ENCODE peak calls at places on chromosome 18, in eight cellular contexts. One of them, this sample, is unnamed.

GRCh38 chr18:10950080-10950875 is 199.1 kb downstream of the PIEZO2 start:
- DNase-seq in Peyer's patch: no peak
- DNase-seq in endothelial cell: no peak
- DNase-seq in NAMALWA: peak
- DNase-seq in stimulated activated CD4-positive, alpha-beta T cell treated with anti-CD3 and anti-CD28 coated beads, Interleukin-12 subunit alpha, Interleukin-12 subunit beta, amount 100 ng/mL, for 4 hours: no peak
- DNase-seq in activated CD8-positive, alpha-beta memory T cell treated with anti-CD3 and anti-CD28 coated beads for 1 hour: no peak
- DNase-seq in activated CD4-positive, CD25-positive, alpha-beta regulatory T cell: no peak
- DNase-seq in C1 segment of cervical spinal cord: no peak
- DNase-seq in this sample: no peak

GRCh38 chr18:75198046-75198445 is 10.9 kb downstream of the PTGR3 start:
- DNase-seq in Peyer's patch: no peak
- DNase-seq in endothelial cell: no peak
- DNase-seq in NAMALWA: no peak
- DNase-seq in stimulated activated CD4-positive, alpha-beta T cell treated with anti-CD3 and anti-CD28 coated beads, Interleukin-12 subunit alpha, Interleukin-12 subunit beta, amount 100 ng/mL, for 4 hours: no peak
- DNase-seq in activated CD8-positive, alpha-beta memory T cell treated with anti-CD3 and anti-CD28 coated beads for 1 hour: no peak
- DNase-seq in activated CD4-positive, CD25-positive, alpha-beta regulatory T cell: no peak
- DNase-seq in C1 segment of cervical spinal cord: no peak
- DNase-seq in this sample: no peak

GRCh38 chr18:31741096-31741735 is 19.5 kb downstream of the SLC25A52 start:
- DNase-seq in Peyer's patch: peak
- DNase-seq in endothelial cell: peak
- DNase-seq in NAMALWA: peak
- DNase-seq in stimulated activated CD4-positive, alpha-beta T cell treated with anti-CD3 and anti-CD28 coated beads, Interleukin-12 subunit alpha, Interleukin-12 subunit beta, amount 100 ng/mL, for 4 hours: peak
- DNase-seq in activated CD8-positive, alpha-beta memory T cell treated with anti-CD3 and anti-CD28 coated beads for 1 hour: peak
- DNase-seq in activated CD4-positive, CD25-positive, alpha-beta regulatory T cell: peak
- DNase-seq in C1 segment of cervical spinal cord: no peak
- DNase-seq in this sample: no peak

GRCh38 chr18:23671564-23671963 is 8.9 kb upstream of the ANKRD29 start:
- DNase-seq in Peyer's patch: no peak
- DNase-seq in endothelial cell: no peak
- DNase-seq in NAMALWA: no peak
- DNase-seq in stimulated activated CD4-positive, alpha-beta T cell treated with anti-CD3 and anti-CD28 coated beads, Interleukin-12 subunit alpha, Interleukin-12 subunit beta, amount 100 ng/mL, for 4 hours: no peak
- DNase-seq in activated CD8-positive, alpha-beta memory T cell treated with anti-CD3 and anti-CD28 coated beads for 1 hour: no peak
- DNase-seq in activated CD4-positive, CD25-positive, alpha-beta regulatory T cell: no peak
- DNase-seq in C1 segment of cervical spinal cord: no peak
- DNase-seq in this sample: peak

GRCh38 chr18:47036298-47036874 is 965 bp upstream of the ELOA2 start:
- DNase-seq in Peyer's patch: no peak
- DNase-seq in endothelial cell: peak
- DNase-seq in NAMALWA: peak
- DNase-seq in stimulated activated CD4-positive, alpha-beta T cell treated with anti-CD3 and anti-CD28 coated beads, Interleukin-12 subunit alpha, Interleukin-12 subunit beta, amount 100 ng/mL, for 4 hours: no peak
- DNase-seq in activated CD8-positive, alpha-beta memory T cell treated with anti-CD3 and anti-CD28 coated beads for 1 hour: no peak
- DNase-seq in activated CD4-positive, CD25-positive, alpha-beta regulatory T cell: no peak
- DNase-seq in C1 segment of cervical spinal cord: no peak
- DNase-seq in this sample: no peak

GRCh38 chr18:6207119-6207518 is 207.6 kb downstream of the L3MBTL4 start:
- DNase-seq in Peyer's patch: no peak
- DNase-seq in endothelial cell: no peak
- DNase-seq in NAMALWA: no peak
- DNase-seq in stimulated activated CD4-positive, alpha-beta T cell treated with anti-CD3 and anti-CD28 coated beads, Interleukin-12 subunit alpha, Interleukin-12 subunit beta, amount 100 ng/mL, for 4 hours: no peak
- DNase-seq in activated CD8-positive, alpha-beta memory T cell treated with anti-CD3 and anti-CD28 coated beads for 1 hour: no peak
- DNase-seq in activated CD4-positive, CD25-positive, alpha-beta regulatory T cell: no peak
- DNase-seq in C1 segment of cervical spinal cord: no peak
- DNase-seq in this sample: no peak

GRCh38 chr18:30358545-30358944 is 684.0 kb downstream of the DSC3 start:
- DNase-seq in Peyer's patch: no peak
- DNase-seq in endothelial cell: no peak
- DNase-seq in NAMALWA: no peak
- DNase-seq in stimulated activated CD4-positive, alpha-beta T cell treated with anti-CD3 and anti-CD28 coated beads, Interleukin-12 subunit alpha, Interleukin-12 subunit beta, amount 100 ng/mL, for 4 hours: no peak
- DNase-seq in activated CD8-positive, alpha-beta memory T cell treated with anti-CD3 and anti-CD28 coated beads for 1 hour: no peak
- DNase-seq in activated CD4-positive, CD25-positive, alpha-beta regulatory T cell: no peak
- DNase-seq in C1 segment of cervical spinal cord: no peak
- DNase-seq in this sample: no peak

GRCh38 chr18:27825735-27826477 is 351.0 kb downstream of the CDH2 start:
- DNase-seq in Peyer's patch: no peak
- DNase-seq in endothelial cell: no peak
- DNase-seq in NAMALWA: no peak
- DNase-seq in stimulated activated CD4-positive, alpha-beta T cell treated with anti-CD3 and anti-CD28 coated beads, Interleukin-12 subunit alpha, Interleukin-12 subunit beta, amount 100 ng/mL, for 4 hours: no peak
- DNase-seq in activated CD8-positive, alpha-beta memory T cell treated with anti-CD3 and anti-CD28 coated beads for 1 hour: no peak
- DNase-seq in activated CD4-positive, CD25-positive, alpha-beta regulatory T cell: no peak
- DNase-seq in C1 segment of cervical spinal cord: no peak
- DNase-seq in this sample: no peak

GRCh38 chr18:62365420-62365819 is 40.3 kb downstream of the TNFRSF11A start:
- DNase-seq in Peyer's patch: no peak
- DNase-seq in endothelial cell: no peak
- DNase-seq in NAMALWA: no peak
- DNase-seq in stimulated activated CD4-positive, alpha-beta T cell treated with anti-CD3 and anti-CD28 coated beads, Interleukin-12 subunit alpha, Interleukin-12 subunit beta, amount 100 ng/mL, for 4 hours: no peak
- DNase-seq in activated CD8-positive, alpha-beta memory T cell treated with anti-CD3 and anti-CD28 coated beads for 1 hour: no peak
- DNase-seq in activated CD4-positive, CD25-positive, alpha-beta regulatory T cell: no peak
- DNase-seq in C1 segment of cervical spinal cord: no peak
- DNase-seq in this sample: no peak

GRCh38 chr18:75104483-75104882 is 104.5 kb downstream of the PTGR3 start:
- DNase-seq in Peyer's patch: peak
- DNase-seq in endothelial cell: no peak
- DNase-seq in NAMALWA: no peak
- DNase-seq in stimulated activated CD4-positive, alpha-beta T cell treated with anti-CD3 and anti-CD28 coated beads, Interleukin-12 subunit alpha, Interleukin-12 subunit beta, amount 100 ng/mL, for 4 hours: no peak
- DNase-seq in activated CD8-positive, alpha-beta memory T cell treated with anti-CD3 and anti-CD28 coated beads for 1 hour: no peak
- DNase-seq in activated CD4-positive, CD25-positive, alpha-beta regulatory T cell: no peak
- DNase-seq in C1 segment of cervical spinal cord: no peak
- DNase-seq in this sample: no peak

GRCh38 chr18:76686737-76687231 is 135.6 kb upstream of the ZNF236 start:
- DNase-seq in Peyer's patch: peak
- DNase-seq in endothelial cell: peak
- DNase-seq in NAMALWA: peak
- DNase-seq in stimulated activated CD4-positive, alpha-beta T cell treated with anti-CD3 and anti-CD28 coated beads, Interleukin-12 subunit alpha, Interleukin-12 subunit beta, amount 100 ng/mL, for 4 hours: no peak
- DNase-seq in activated CD8-positive, alpha-beta memory T cell treated with anti-CD3 and anti-CD28 coated beads for 1 hour: no peak
- DNase-seq in activated CD4-positive, CD25-positive, alpha-beta regulatory T cell: no peak
- DNase-seq in C1 segment of cervical spinal cord: no peak
- DNase-seq in this sample: no peak

GRCh38 chr18:54254265-54254758 is 15.0 kb upstream of the POLI start:
- DNase-seq in Peyer's patch: no peak
- DNase-seq in endothelial cell: no peak
- DNase-seq in NAMALWA: no peak
- DNase-seq in stimulated activated CD4-positive, alpha-beta T cell treated with anti-CD3 and anti-CD28 coated beads, Interleukin-12 subunit alpha, Interleukin-12 subunit beta, amount 100 ng/mL, for 4 hours: no peak
- DNase-seq in activated CD8-positive, alpha-beta memory T cell treated with anti-CD3 and anti-CD28 coated beads for 1 hour: no peak
- DNase-seq in activated CD4-positive, CD25-positive, alpha-beta regulatory T cell: no peak
- DNase-seq in C1 segment of cervical spinal cord: no peak
- DNase-seq in this sample: no peak

GRCh38 chr18:6719914-6720692 is 9.4 kb upstream of the ARHGAP28 start:
- DNase-seq in Peyer's patch: no peak
- DNase-seq in endothelial cell: no peak
- DNase-seq in NAMALWA: no peak
- DNase-seq in stimulated activated CD4-positive, alpha-beta T cell treated with anti-CD3 and anti-CD28 coated beads, Interleukin-12 subunit alpha, Interleukin-12 subunit beta, amount 100 ng/mL, for 4 hours: no peak
- DNase-seq in activated CD8-positive, alpha-beta memory T cell treated with anti-CD3 and anti-CD28 coated beads for 1 hour: no peak
- DNase-seq in activated CD4-positive, CD25-positive, alpha-beta regulatory T cell: no peak
- DNase-seq in C1 segment of cervical spinal cord: no peak
- DNase-seq in this sample: no peak

GRCh38 chr18:35239314-35239713 is 1.5 kb upstream of the ZNF397 start:
- DNase-seq in Peyer's patch: no peak
- DNase-seq in endothelial cell: no peak
- DNase-seq in NAMALWA: no peak
- DNase-seq in stimulated activated CD4-positive, alpha-beta T cell treated with anti-CD3 and anti-CD28 coated beads, Interleukin-12 subunit alpha, Interleukin-12 subunit beta, amount 100 ng/mL, for 4 hours: no peak
- DNase-seq in activated CD8-positive, alpha-beta memory T cell treated with anti-CD3 and anti-CD28 coated beads for 1 hour: no peak
- DNase-seq in activated CD4-positive, CD25-positive, alpha-beta regulatory T cell: no peak
- DNase-seq in C1 segment of cervical spinal cord: no peak
- DNase-seq in this sample: no peak

GRCh38 chr18:31093294-31093693 is 8.9 kb downstream of the DSC2 start:
- DNase-seq in Peyer's patch: no peak
- DNase-seq in endothelial cell: no peak
- DNase-seq in NAMALWA: no peak
- DNase-seq in stimulated activated CD4-positive, alpha-beta T cell treated with anti-CD3 and anti-CD28 coated beads, Interleukin-12 subunit alpha, Interleukin-12 subunit beta, amount 100 ng/mL, for 4 hours: no peak
- DNase-seq in activated CD8-positive, alpha-beta memory T cell treated with anti-CD3 and anti-CD28 coated beads for 1 hour: no peak
- DNase-seq in activated CD4-positive, CD25-positive, alpha-beta regulatory T cell: no peak
- DNase-seq in C1 segment of cervical spinal cord: no peak
- DNase-seq in this sample: no peak

GRCh38 chr18:48575658-48576453 is 37.0 kb downstream of the CTIF start:
- DNase-seq in Peyer's patch: no peak
- DNase-seq in endothelial cell: no peak
- DNase-seq in NAMALWA: no peak
- DNase-seq in stimulated activated CD4-positive, alpha-beta T cell treated with anti-CD3 and anti-CD28 coated beads, Interleukin-12 subunit alpha, Interleukin-12 subunit beta, amount 100 ng/mL, for 4 hours: no peak
- DNase-seq in activated CD8-positive, alpha-beta memory T cell treated with anti-CD3 and anti-CD28 coated beads for 1 hour: no peak
- DNase-seq in activated CD4-positive, CD25-positive, alpha-beta regulatory T cell: no peak
- DNase-seq in C1 segment of cervical spinal cord: peak
- DNase-seq in this sample: peak

GRCh38 chr18:8946046-8946838 is 156.3 kb upstream of the NDUFV2 start:
- DNase-seq in Peyer's patch: no peak
- DNase-seq in endothelial cell: no peak
- DNase-seq in NAMALWA: no peak
- DNase-seq in stimulated activated CD4-positive, alpha-beta T cell treated with anti-CD3 and anti-CD28 coated beads, Interleukin-12 subunit alpha, Interleukin-12 subunit beta, amount 100 ng/mL, for 4 hours: no peak
- DNase-seq in activated CD8-positive, alpha-beta memory T cell treated with anti-CD3 and anti-CD28 coated beads for 1 hour: no peak
- DNase-seq in activated CD4-positive, CD25-positive, alpha-beta regulatory T cell: no peak
- DNase-seq in C1 segment of cervical spinal cord: no peak
- DNase-seq in this sample: no peak

GRCh38 chr18:29063346-29063745 is 886.4 kb upstream of the CDH2 start:
- DNase-seq in Peyer's patch: no peak
- DNase-seq in endothelial cell: no peak
- DNase-seq in NAMALWA: no peak
- DNase-seq in stimulated activated CD4-positive, alpha-beta T cell treated with anti-CD3 and anti-CD28 coated beads, Interleukin-12 subunit alpha, Interleukin-12 subunit beta, amount 100 ng/mL, for 4 hours: no peak
- DNase-seq in activated CD8-positive, alpha-beta memory T cell treated with anti-CD3 and anti-CD28 coated beads for 1 hour: no peak
- DNase-seq in activated CD4-positive, CD25-positive, alpha-beta regulatory T cell: no peak
- DNase-seq in C1 segment of cervical spinal cord: no peak
- DNase-seq in this sample: no peak

GRCh38 chr18:63206433-63207153 is 113.0 kb downstream of the BCL2 start:
- DNase-seq in Peyer's patch: no peak
- DNase-seq in endothelial cell: no peak
- DNase-seq in NAMALWA: peak
- DNase-seq in stimulated activated CD4-positive, alpha-beta T cell treated with anti-CD3 and anti-CD28 coated beads, Interleukin-12 subunit alpha, Interleukin-12 subunit beta, amount 100 ng/mL, for 4 hours: no peak
- DNase-seq in activated CD8-positive, alpha-beta memory T cell treated with anti-CD3 and anti-CD28 coated beads for 1 hour: no peak
- DNase-seq in activated CD4-positive, CD25-positive, alpha-beta regulatory T cell: no peak
- DNase-seq in C1 segment of cervical spinal cord: no peak
- DNase-seq in this sample: no peak

GRCh38 chr18:43277164-43277600 is at the start of gene SYT4:
- DNase-seq in Peyer's patch: no peak
- DNase-seq in endothelial cell: peak
- DNase-seq in NAMALWA: no peak
- DNase-seq in stimulated activated CD4-positive, alpha-beta T cell treated with anti-CD3 and anti-CD28 coated beads, Interleukin-12 subunit alpha, Interleukin-12 subunit beta, amount 100 ng/mL, for 4 hours: no peak
- DNase-seq in activated CD8-positive, alpha-beta memory T cell treated with anti-CD3 and anti-CD28 coated beads for 1 hour: no peak
- DNase-seq in activated CD4-positive, CD25-positive, alpha-beta regulatory T cell: no peak
- DNase-seq in C1 segment of cervical spinal cord: peak
- DNase-seq in this sample: no peak

GRCh38 chr18:65091737-65092329 is 659.0 kb upstream of the CDH7 start:
- DNase-seq in Peyer's patch: no peak
- DNase-seq in endothelial cell: peak
- DNase-seq in NAMALWA: peak
- DNase-seq in stimulated activated CD4-positive, alpha-beta T cell treated with anti-CD3 and anti-CD28 coated beads, Interleukin-12 subunit alpha, Interleukin-12 subunit beta, amount 100 ng/mL, for 4 hours: no peak
- DNase-seq in activated CD8-positive, alpha-beta memory T cell treated with anti-CD3 and anti-CD28 coated beads for 1 hour: no peak
- DNase-seq in activated CD4-positive, CD25-positive, alpha-beta regulatory T cell: no peak
- DNase-seq in C1 segment of cervical spinal cord: no peak
- DNase-seq in this sample: no peak

GRCh38 chr18:76446746-76447267 is 48.2 kb downstream of the ZNF516 start:
- DNase-seq in Peyer's patch: peak
- DNase-seq in endothelial cell: no peak
- DNase-seq in NAMALWA: no peak
- DNase-seq in stimulated activated CD4-positive, alpha-beta T cell treated with anti-CD3 and anti-CD28 coated beads, Interleukin-12 subunit alpha, Interleukin-12 subunit beta, amount 100 ng/mL, for 4 hours: no peak
- DNase-seq in activated CD8-positive, alpha-beta memory T cell treated with anti-CD3 and anti-CD28 coated beads for 1 hour: no peak
- DNase-seq in activated CD4-positive, CD25-positive, alpha-beta regulatory T cell: no peak
- DNase-seq in C1 segment of cervical spinal cord: no peak
- DNase-seq in this sample: no peak

GRCh38 chr18:62324917-62325805 is at the start of gene TNFRSF11A:
- DNase-seq in Peyer's patch: peak
- DNase-seq in endothelial cell: peak
- DNase-seq in NAMALWA: no peak
- DNase-seq in stimulated activated CD4-positive, alpha-beta T cell treated with anti-CD3 and anti-CD28 coated beads, Interleukin-12 subunit alpha, Interleukin-12 subunit beta, amount 100 ng/mL, for 4 hours: peak
- DNase-seq in activated CD8-positive, alpha-beta memory T cell treated with anti-CD3 and anti-CD28 coated beads for 1 hour: peak
- DNase-seq in activated CD4-positive, CD25-positive, alpha-beta regulatory T cell: peak
- DNase-seq in C1 segment of cervical spinal cord: no peak
- DNase-seq in this sample: peak

GRCh38 chr18:45164551-45164950 is 450.7 kb upstream of the SLC14A2 start:
- DNase-seq in Peyer's patch: no peak
- DNase-seq in endothelial cell: no peak
- DNase-seq in NAMALWA: no peak
- DNase-seq in stimulated activated CD4-positive, alpha-beta T cell treated with anti-CD3 and anti-CD28 coated beads, Interleukin-12 subunit alpha, Interleukin-12 subunit beta, amount 100 ng/mL, for 4 hours: no peak
- DNase-seq in activated CD8-positive, alpha-beta memory T cell treated with anti-CD3 and anti-CD28 coated beads for 1 hour: no peak
- DNase-seq in activated CD4-positive, CD25-positive, alpha-beta regulatory T cell: no peak
- DNase-seq in C1 segment of cervical spinal cord: no peak
- DNase-seq in this sample: no peak

GRCh38 chr18:73897517-73897916 is 250.1 kb downstream of the FBXO15 start:
- DNase-seq in Peyer's patch: no peak
- DNase-seq in endothelial cell: no peak
- DNase-seq in NAMALWA: no peak
- DNase-seq in stimulated activated CD4-positive, alpha-beta T cell treated with anti-CD3 and anti-CD28 coated beads, Interleukin-12 subunit alpha, Interleukin-12 subunit beta, amount 100 ng/mL, for 4 hours: no peak
- DNase-seq in activated CD8-positive, alpha-beta memory T cell treated with anti-CD3 and anti-CD28 coated beads for 1 hour: no peak
- DNase-seq in activated CD4-positive, CD25-positive, alpha-beta regulatory T cell: no peak
- DNase-seq in C1 segment of cervical spinal cord: no peak
- DNase-seq in this sample: no peak

GRCh38 chr18:42086288-42086687 is 131.3 kb downstream of the PIK3C3 start:
- DNase-seq in Peyer's patch: no peak
- DNase-seq in endothelial cell: no peak
- DNase-seq in NAMALWA: no peak
- DNase-seq in stimulated activated CD4-positive, alpha-beta T cell treated with anti-CD3 and anti-CD28 coated beads, Interleukin-12 subunit alpha, Interleukin-12 subunit beta, amount 100 ng/mL, for 4 hours: no peak
- DNase-seq in activated CD8-positive, alpha-beta memory T cell treated with anti-CD3 and anti-CD28 coated beads for 1 hour: no peak
- DNase-seq in activated CD4-positive, CD25-positive, alpha-beta regulatory T cell: no peak
- DNase-seq in C1 segment of cervical spinal cord: no peak
- DNase-seq in this sample: no peak

GRCh38 chr18:50011813-50012445 is 183.0 kb downstream of the MYO5B start:
- DNase-seq in Peyer's patch: no peak
- DNase-seq in endothelial cell: no peak
- DNase-seq in NAMALWA: no peak
- DNase-seq in stimulated activated CD4-positive, alpha-beta T cell treated with anti-CD3 and anti-CD28 coated beads, Interleukin-12 subunit alpha, Interleukin-12 subunit beta, amount 100 ng/mL, for 4 hours: no peak
- DNase-seq in activated CD8-positive, alpha-beta memory T cell treated with anti-CD3 and anti-CD28 coated beads for 1 hour: no peak
- DNase-seq in activated CD4-positive, CD25-positive, alpha-beta regulatory T cell: no peak
- DNase-seq in C1 segment of cervical spinal cord: no peak
- DNase-seq in this sample: no peak

GRCh38 chr18:55319517-55319905 is 268.5 kb downstream of the TCF4 start:
- DNase-seq in Peyer's patch: no peak
- DNase-seq in endothelial cell: no peak
- DNase-seq in NAMALWA: peak
- DNase-seq in stimulated activated CD4-positive, alpha-beta T cell treated with anti-CD3 and anti-CD28 coated beads, Interleukin-12 subunit alpha, Interleukin-12 subunit beta, amount 100 ng/mL, for 4 hours: no peak
- DNase-seq in activated CD8-positive, alpha-beta memory T cell treated with anti-CD3 and anti-CD28 coated beads for 1 hour: no peak
- DNase-seq in activated CD4-positive, CD25-positive, alpha-beta regulatory T cell: no peak
- DNase-seq in C1 segment of cervical spinal cord: no peak
- DNase-seq in this sample: no peak

GRCh38 chr18:3380384-3380961 is 69.5 kb upstream of the TGIF1 start:
- DNase-seq in Peyer's patch: no peak
- DNase-seq in endothelial cell: no peak
- DNase-seq in NAMALWA: no peak
- DNase-seq in stimulated activated CD4-positive, alpha-beta T cell treated with anti-CD3 and anti-CD28 coated beads, Interleukin-12 subunit alpha, Interleukin-12 subunit beta, amount 100 ng/mL, for 4 hours: no peak
- DNase-seq in activated CD8-positive, alpha-beta memory T cell treated with anti-CD3 and anti-CD28 coated beads for 1 hour: no peak
- DNase-seq in activated CD4-positive, CD25-positive, alpha-beta regulatory T cell: no peak
- DNase-seq in C1 segment of cervical spinal cord: no peak
- DNase-seq in this sample: no peak